ENCODE peak calls at places on chromosomes 7 and 10, in seven cellular contexts. C, S, O, R, Z, F and B are unnamed samples.

GRCh38 chr10:14326581-14326980 is 4.1 kb downstream of the FRMD4A start:
- DNase-seq in R (no peak), C (no peak), O (no peak), F (no peak), S (peak; percentile 30), Z (no peak), B (no peak)

GRCh38 chr10:79505771-79506351 is 6.5 kb upstream of the EIF5AL1 start:
- DNase-seq in Z (no peak), F (no peak), C (no peak), S (no peak), R (no peak), O (no peak), B (no peak)

GRCh38 chr7:157771689-157772088 is 434.9 kb downstream of the DNAJB6 start:
- DNase-seq in S (no peak), Z (no peak), R (no peak), O (no peak), C (no peak), F (no peak), B (no peak)

GRCh38 chr7:31443457-31443856 is 70.4 kb upstream of the ITPRID1 start:
- DNase-seq in F (peak; percentile 63), R (no peak), O (peak; percentile 20), Z (no peak), S (peak; percentile 89), C (no peak), B (no peak)

GRCh38 chr10:127866276-127867013 is 26.3 kb downstream of the CLRN3 start:
- DNase-seq in R (no peak), O (no peak), Z (no peak), S (no peak), F (no peak), C (no peak), B (no peak)

GRCh38 chr10:112526130-112526529 is 79.1 kb downstream of the VTI1A start:
- DNase-seq in F (no peak), O (no peak), Z (no peak), S (no peak), C (no peak), R (no peak), B (no peak)

GRCh38 chr10:44576715-44577191 is 191.9 kb upstream of the CXCL12 start:
- DNase-seq in O (no peak), F (peak; percentile 42), R (no peak), Z (peak; percentile 46), C (no peak), S (no peak), B (peak; percentile 64)

GRCh38 chr7:133419036-133419435 is 166.2 kb downstream of the EXOC4 start:
- DNase-seq in C (no peak), S (no peak), Z (no peak), F (no peak), R (no peak), O (no peak), B (no peak)

GRCh38 chr7:44539669-44540516 is 1.2 kb downstream of the NPC1L1 start:
- DNase-seq in S (no peak), R (no peak), Z (no peak), F (no peak), O (no peak), C (no peak), B (no peak)

GRCh38 chr7:94011714-94012353 is 7.7 kb upstream of the BET1 start:
- DNase-seq in F (no peak), Z (no peak), O (no peak), R (peak; percentile 52), C (no peak), S (no peak), B (no peak)

GRCh38 chr10:31147220-31147608 is 115.5 kb upstream of the ZNF438 start:
- DNase-seq in Z (no peak), F (peak; percentile 62), O (no peak), C (no peak), S (no peak), R (no peak), B (no peak)

DNA sequence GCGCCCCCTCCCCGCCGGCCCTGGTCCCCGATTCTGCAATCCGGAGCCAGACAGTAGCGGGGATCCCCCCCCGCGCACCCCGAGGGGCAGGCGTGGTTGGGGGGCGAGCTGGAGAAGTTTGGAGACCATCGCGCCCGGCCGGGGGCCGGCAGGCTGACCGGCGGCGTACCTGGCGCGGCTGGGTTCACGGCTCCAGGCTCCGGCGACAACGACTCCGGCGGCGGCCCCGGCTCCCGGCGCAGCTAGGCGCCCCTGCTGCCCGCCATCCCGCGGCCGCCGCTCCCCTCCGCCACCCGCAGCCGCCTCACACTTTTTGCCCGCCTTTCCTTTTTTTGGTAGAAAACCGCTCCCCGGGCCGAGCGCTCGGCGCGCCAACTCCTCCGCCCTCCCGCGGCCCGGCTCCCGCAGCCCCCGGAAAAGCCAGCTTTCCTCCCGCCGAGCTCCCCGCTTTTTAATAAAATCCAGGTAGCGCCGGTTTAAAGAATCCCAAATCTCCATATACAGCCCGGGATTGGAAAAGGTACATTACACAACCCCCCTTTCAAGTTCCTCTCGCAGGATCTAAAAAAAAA is at the start of gene TNRC18:
- DNase-seq in S (peak; percentile 81), C (no peak), Z (peak; percentile 79), O (no peak), R (peak; percentile 82), F (no peak), B (no peak)
- TF ChIP-seq CTCF in S (no peak), C (no peak), Z (no peak), O (no peak), R (no peak), F (no peak), B (no peak)

DNA sequence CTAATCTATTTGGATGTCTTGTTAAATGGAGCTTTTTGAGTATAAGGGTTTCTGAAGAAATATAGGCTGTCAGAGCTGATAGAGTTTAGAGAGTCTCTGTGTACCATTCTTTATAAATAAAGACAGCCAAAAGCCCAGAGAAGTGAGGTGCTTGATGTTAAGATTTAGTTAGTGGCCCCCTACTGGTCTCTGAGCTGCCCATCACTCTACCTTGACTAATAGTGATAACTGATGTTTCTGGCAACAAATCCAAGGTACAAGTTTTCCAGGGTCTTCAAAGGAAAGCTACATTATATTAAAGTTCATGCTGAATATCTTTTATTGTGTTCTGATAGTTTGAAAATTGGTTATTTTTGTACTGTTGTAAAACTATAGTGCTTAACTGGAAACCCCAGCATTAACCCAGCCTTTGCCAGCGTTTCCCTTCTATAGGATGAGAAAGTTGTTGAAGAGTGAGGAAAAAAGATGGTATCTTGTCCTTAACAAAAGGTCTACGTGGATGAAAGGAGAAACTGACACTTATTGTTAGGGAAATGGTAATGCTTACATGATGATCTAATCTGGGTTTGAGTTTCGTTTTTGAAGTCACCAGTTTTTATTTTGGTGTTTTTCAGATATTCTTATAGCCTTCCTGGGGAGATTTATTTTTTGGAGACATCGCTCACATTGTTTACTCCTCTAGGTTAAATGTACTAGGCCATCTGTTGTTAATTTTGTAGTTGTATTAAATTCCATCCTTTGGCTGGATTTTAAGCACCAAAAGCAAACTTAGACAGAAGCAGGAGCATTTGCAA is 79.0 kb downstream of the AUTS2 start:
- DNase-seq in C (no peak), Z (no peak), R (no peak), S (peak; percentile 27), F (no peak), O (no peak), B (no peak)
- TF ChIP-seq CTCF in C (no peak), Z (no peak), R (no peak), S (peak; percentile 47), F (no peak), O (no peak), B (peak; percentile 46)

DNA sequence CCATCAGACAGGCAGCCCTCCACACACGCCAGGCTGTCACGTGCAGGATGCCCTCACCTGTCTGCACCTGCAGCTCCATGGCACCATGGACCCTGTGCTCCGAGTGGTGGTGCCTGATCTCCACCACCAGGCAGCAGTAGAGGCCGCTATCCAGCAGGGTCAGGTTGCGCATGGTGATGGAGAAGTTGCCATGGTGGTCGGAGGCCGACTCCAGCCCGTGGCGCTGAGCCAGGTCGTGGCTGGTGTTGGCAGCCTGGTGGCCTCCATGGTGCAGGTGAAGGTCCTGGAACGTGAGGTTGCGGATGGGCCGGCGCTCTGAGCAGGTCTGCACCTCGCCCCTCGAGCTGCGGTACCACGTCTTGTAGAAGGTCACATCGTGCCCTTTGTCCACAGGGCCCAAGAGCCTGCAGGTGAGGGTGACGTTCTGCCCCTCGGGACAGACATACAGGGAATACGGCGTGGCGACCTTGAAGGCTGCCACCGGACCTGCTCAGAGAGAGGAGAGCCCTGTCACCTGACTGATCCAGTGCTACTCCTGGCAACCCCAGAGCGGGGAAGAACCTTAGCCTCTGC is 11.7 kb downstream of the VSIR start:
- DNase-seq in R (no peak), C (no peak), S (no peak), F (no peak), O (no peak), Z (no peak), B (no peak)
- TF ChIP-seq CTCF in R (no peak), C (no peak), S (no peak), F (peak; percentile 6), O (no peak), Z (no peak), B (no peak)

DNA sequence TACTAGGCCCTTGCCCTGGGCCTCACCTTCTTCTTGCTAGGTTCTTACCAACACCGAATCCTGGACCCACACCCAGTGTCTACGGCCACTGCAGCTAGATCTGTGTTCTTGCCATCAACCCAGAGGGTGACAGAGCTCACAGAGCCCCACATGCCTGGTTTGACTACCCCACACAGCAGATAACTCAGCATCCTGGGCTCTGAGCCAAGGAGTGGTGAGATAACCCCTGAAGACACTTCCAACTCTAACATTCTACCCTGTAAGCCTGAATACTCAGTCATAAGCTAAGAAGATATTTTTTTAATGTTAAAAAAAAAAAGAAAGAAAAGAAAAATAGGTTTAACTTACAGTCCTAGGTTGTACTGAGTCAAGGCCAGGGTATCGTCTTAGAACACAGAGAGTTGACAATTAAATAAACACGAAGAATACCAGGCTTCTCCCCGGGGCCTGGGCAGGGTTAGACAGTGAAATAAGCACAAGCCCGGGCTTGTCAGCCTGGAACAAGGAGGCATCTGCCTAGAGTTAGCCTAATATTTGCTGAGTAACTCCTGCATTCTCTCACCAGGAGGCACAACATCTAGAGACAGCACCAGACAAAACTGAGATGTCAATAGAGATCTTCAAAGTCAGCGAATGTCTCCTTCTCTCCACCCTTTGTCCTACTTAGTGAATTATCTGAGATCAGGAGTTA is 556.5 kb upstream of the LRRN3 start:
- DNase-seq in C (no peak), O (no peak), R (no peak), Z (no peak), S (peak; percentile 1), F (peak; percentile 1), B (no peak)
- TF ChIP-seq CTCF in C (no peak), O (no peak), R (no peak), Z (no peak), S (no peak), F (no peak), B (peak; percentile 25)

GRCh38 chr7:143346018-143346417 is 16.5 kb downstream of the FAM131B start:
- DNase-seq in F (no peak), R (no peak), S (no peak), O (no peak), Z (no peak), C (no peak), B (no peak)
- TF ChIP-seq CTCF in F (no peak), R (no peak), S (no peak), O (no peak), Z (no peak), C (no peak), B (no peak)

DNA sequence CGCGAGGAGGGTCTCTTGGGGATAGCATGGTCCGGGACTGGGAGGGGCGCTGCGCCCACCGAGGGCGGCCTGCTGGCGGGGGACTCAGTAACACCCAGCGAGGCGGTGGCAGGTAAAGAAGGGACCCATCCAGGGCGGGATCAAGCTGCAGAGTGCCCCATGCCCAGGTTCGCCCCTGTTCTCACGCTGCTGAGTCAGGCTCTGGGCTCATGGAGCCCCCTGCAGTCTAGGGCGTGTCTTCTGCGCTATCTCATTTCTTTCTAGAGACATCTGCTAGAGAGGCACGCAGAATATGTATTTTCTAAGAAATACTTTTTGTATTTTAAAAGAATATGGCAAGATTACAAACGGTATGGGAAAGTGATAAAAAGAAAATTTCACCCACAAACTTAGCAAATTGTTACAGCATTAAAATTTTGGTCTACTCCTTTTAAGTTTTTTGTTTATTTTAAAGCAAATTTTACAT is 933 bp downstream of the EPDR1 start:
- DNase-seq in S (peak; percentile 77), Z (peak; percentile 74), C (no peak), F (peak; percentile 53), O (peak; percentile 62), R (no peak), B (no peak)
- TF ChIP-seq CTCF in S (peak; percentile 24), Z (no peak), C (no peak), F (peak; percentile 10), O (no peak), R (peak; percentile 18), B (peak; percentile 28)